ENCODE peak calls at places on chromosomes 7 and 10, in four cellular contexts. L is mucosa of descending colon, K is SK-N-SH, W is transverse colon. E is an unnamed sample.

GRCh38 chr10:47404446-47404845 is 20.4 kb upstream of the ZNF488 start:
- DNase-seq in W (no peak), K (no peak), L (no peak), E (no peak)

GRCh38 chr10:52115823-52116222 is 198.3 kb upstream of the DKK1 start:
- DNase-seq in W (no peak), K (no peak), L (no peak), E (no peak)

GRCh38 chr7:157302314-157302711 is 34.5 kb upstream of the DNAJB6 start:
- DNase-seq in L (peak; percentile 51), K (peak; percentile 49), W (peak; percentile 67), E (peak; percentile 78)

GRCh38 chr10:22727112-22727511 is 12.7 kb upstream of the PIP4K2A start:
- DNase-seq in K (no peak), W (no peak), L (no peak), E (no peak)

GRCh38 chr7:131071786-131072504 is 255.7 kb upstream of the MKLN1 start:
- DNase-seq in L (no peak), W (peak; percentile 27), K (peak; percentile 37), E (no peak)

GRCh38 chr7:47803846-47804245 is 144.4 kb downstream of the PKD1L1 start:
- DNase-seq in W (no peak), K (no peak), L (no peak), E (no peak)

GRCh38 chr10:71665456-71665855 is 54.1 kb downstream of the C10orf105 start:
- DNase-seq in W (no peak), K (no peak), L (no peak), E (no peak)

GRCh38 chr10:38146579-38147333 is 52.6 kb downstream of the ZNF37A start:
- DNase-seq in L (no peak), K (no peak), W (no peak), E (no peak)

GRCh38 chr10:71985542-71986250 is 21.5 kb downstream of the CHST3 start:
- DNase-seq in W (no peak), L (no peak), K (no peak), E (peak; percentile 44)

GRCh38 chr7:66236713-66237303 is 31.7 kb downstream of the TPST1 start:
- DNase-seq in K (no peak), L (no peak), W (no peak), E (no peak)

GRCh38 chr10:124093076-124093773 is at the start of gene CHST15:
- DNase-seq in L (peak; percentile 28), K (peak; percentile 73), W (peak; percentile 46), E (peak; percentile 20)

GRCh38 chr7:39164887-39165286 is 187.2 kb downstream of the POU6F2 start:
- DNase-seq in W (no peak), K (no peak), L (no peak), E (no peak)

GRCh38 chr10:25294032-25294926 is 119.5 kb downstream of the GPR158 start:
- DNase-seq in W (no peak), K (no peak), L (no peak), E (no peak)

GRCh38 chr7:100483728-100484635 is at the start of gene NYAP1:
- DNase-seq in W (peak; percentile 72), L (peak; percentile 66), K (peak; percentile 97), E (peak; percentile 63)

GRCh38 chr10:13143761-13144160 is 17.6 kb upstream of the MCM10 start:
- DNase-seq in L (no peak), K (no peak), W (no peak), E (no peak)

GRCh38 chr7:108324053-108325038 is 131.9 kb downstream of the NRCAM start:
- DNase-seq in K (no peak), L (no peak), W (no peak), E (no peak)

GRCh38 chr10:22148956-22149355 is 68.9 kb downstream of the EBLN1 start:
- DNase-seq in W (no peak), L (no peak), K (no peak), E (no peak)

GRCh38 chr10:88089498-88089897 is 226.1 kb downstream of the PTEN start:
- DNase-seq in K (no peak), W (no peak), L (no peak), E (no peak)

GRCh38 chr10:34097682-34098081 is 717.4 kb downstream of the PARD3 start:
- DNase-seq in K (no peak), L (no peak), W (no peak), E (no peak)

GRCh38 chr7:114293289-114294012 is 121.2 kb upstream of the FOXP2 start:
- DNase-seq in W (no peak), K (no peak), L (no peak), E (no peak)

GRCh38 chr10:116263870-116264269 is 9.1 kb downstream of the GFRA1 start:
- DNase-seq in W (no peak), K (no peak), L (no peak), E (no peak)

DNA sequence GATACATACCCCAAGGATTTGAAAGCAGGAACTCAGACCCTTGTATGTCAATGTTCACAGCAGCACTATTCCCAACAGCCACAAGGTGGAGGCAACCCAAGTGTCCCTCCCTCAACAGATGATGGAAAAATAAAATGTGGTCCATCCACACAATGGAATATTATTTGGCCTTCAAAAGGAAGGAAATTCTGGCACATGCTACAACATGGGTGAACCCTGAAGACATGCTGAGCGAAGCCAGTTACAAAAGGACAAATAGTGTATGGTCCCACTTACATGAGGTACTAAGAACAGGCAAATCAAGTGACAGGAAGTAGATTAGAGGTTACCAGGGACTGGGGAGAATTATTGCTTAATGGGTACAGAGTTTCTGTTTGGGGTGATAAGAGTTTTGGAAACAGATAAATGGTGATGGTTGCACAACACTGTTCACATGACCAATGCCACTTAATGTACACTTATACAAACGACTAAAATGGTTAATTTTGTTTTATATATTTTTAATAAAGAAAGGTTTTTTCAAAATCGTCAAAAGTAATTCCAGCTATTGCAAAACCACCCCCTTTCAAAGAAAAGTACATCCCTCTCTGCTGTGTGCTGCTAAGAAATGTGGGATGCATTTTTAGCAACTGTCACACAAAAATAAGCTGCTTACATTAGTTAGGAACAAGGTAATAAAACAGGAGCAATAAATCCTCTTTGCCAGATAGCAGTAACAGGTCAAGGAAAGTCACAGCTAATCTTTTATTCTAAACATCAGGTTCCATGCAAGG is 85.7 kb downstream of the GRB10 start:
- DNase-seq in K (no peak), L (peak; percentile 29), W (no peak), E (no peak)
- TF ChIP-seq CTCF in K (peak; percentile 75), L (no peak), W (peak; percentile 37), E (peak; percentile 51)

GRCh38 chr7:96827701-96828100 is 118.1 kb upstream of the SEM1 start:
- DNase-seq in L (no peak), W (no peak), K (no peak), E (no peak)
- H3K4me3 ChIP-seq in L (no peak overlapping the region), W (no peak overlapping the region), K (no peak overlapping the region), E (no peak overlapping the region)

DNA sequence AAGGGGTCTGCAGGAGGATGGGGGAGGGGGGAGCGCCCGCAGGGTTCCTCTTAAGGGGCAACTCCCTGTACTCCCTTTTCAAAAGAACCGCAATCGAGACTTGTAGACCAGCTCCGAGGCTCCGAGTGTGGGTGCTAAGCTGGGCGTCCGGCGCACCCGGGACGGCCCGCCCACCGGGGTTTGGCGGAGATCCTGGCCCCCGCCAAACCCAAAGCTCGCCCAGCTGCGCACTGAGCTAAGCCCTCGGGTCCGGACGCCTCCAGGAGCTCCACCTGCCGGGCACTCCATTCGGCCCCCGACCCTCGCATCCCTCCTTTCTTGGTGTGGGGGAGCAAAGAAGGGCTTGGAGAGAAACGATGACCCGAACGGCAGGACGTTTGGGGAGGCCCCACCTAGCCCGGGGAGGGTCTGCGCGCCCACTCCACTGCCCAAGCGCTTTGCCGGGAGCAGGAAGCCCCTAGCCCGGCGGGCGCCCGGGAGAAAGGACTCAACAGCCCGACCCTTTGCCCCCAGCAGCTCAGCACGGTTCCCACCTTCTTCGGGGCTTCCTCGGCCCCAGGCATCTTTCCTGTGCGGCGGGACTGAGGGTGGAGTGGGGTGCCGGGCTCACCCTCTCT is 649 bp downstream of the AFAP1L2 start:
- DNase-seq in K (peak; percentile 59), W (peak; percentile 24), L (peak; percentile 18), E (no peak)
- TF ChIP-seq CTCF in K (peak; percentile 14), W (no peak), L (no peak), E (peak; percentile 44)

DNA sequence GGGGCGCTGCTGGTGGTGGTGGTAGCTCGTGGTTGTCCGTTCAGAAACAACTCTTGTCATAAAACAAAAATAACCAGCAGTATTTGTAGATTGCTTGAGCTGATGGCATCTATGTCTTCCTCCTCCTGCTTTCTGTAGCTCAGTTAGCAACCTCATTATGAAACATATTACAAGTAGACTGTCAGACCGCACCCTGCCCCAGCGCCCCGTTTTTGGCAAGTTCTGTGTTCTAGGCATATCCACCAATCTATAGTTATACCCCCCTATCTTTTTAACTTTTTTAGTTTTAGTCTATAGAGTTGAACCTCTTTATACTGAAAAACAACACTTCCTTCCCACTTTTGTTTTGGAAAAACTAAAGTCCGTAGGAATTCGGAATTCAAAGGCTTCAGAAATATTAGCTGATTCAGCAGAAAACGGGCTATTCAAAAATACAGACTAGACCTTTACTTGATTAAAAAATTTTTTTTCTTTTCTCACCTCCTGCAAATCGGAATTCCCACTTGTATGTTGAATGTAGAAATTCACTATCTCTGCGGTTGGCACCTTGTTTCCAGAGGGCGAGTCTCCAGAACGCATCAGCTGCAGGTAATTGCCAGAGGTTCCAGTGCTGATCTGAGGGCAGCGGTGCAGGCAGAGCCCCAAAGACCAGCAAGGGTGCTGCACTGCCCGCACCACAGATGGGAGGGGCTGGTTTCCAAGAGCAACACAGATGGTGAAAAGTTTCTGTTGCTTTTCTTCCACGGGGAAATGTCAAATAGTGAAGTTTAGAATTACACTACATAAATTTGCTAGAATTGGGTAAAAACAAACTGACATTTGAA is 2.1 kb upstream of the FZD8 start:
- DNase-seq in K (no peak), L (peak; percentile 12), W (peak; percentile 13), E (peak; percentile 22)
- H3K4me3 ChIP-seq in K (peak overlapping the region; percentile 88), L (no peak overlapping the region), W (peak overlapping the region; percentile 18), E (no peak overlapping the region)

DNA sequence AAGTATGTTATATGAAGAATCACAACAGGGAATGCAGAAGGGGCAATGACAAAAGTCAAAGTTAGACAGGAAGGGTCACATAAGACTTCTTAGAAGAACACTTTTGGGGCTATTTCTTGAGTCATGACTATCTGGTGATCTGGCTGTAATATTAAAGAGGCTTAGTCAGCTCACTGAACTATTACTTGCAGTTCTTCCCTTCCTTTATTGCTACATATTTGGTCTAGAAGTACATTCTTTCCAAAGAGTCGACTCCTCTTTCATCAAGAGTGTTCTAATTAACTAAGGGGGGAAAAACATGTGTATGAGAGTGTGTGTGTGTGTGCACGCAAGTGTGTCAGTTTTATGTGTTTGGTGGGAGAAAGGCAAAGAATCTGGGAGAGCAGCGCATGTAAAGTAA is 247.3 kb upstream of the LRRTM3 start:
- DNase-seq in L (no peak), W (no peak), K (no peak), E (no peak)
- TF ChIP-seq CTCF in L (no peak), W (no peak), K (no peak), E (no peak)

GRCh38 chr10:76336213-76336963 is 905.0 kb downstream of the LRMDA start:
- DNase-seq in K (no peak), L (peak; percentile 47), W (peak; percentile 21), E (no peak)
- H3K4me3 ChIP-seq in K (no peak overlapping the region), L (no peak overlapping the region), W (no peak overlapping the region), E (no peak overlapping the region)